ENCODE peak calls at places on chromosomes 1 and 21, in ten cellular contexts. O is breast epithelium, J is esophagus muscularis mucosa, S is HCT116, A is transverse colon, U is SK-N-SH, Z is K562, C is sigmoid colon, K is prostate gland, E is stomach. X is an unnamed sample.

GRCh38 chr1:42990757-42991346 is 32.2 kb upstream of the SLC2A1 start:
- DNase-seq in O (no peak), J (no peak), S (no peak), A (no peak), U (no peak), Z (no peak), C (no peak), K (no peak), E (no peak), X (no peak)

GRCh38 chr1:58968360-58968952 is 184.6 kb upstream of the JUN start:
- DNase-seq in O (peak; percentile 70), J (no peak), S (no peak), A (peak; percentile 72), U (peak; percentile 29), Z (peak; percentile 76), C (peak; percentile 94), K (peak; percentile 78), E (peak; percentile 87), X (no peak)

GRCh38 chr1:21507511-21508270 is 1.5 kb upstream of the ALPL start:
- DNase-seq in O (no peak), J (no peak), S (no peak), A (no peak), U (no peak), Z (no peak), C (no peak), K (no peak), E (no peak), X (no peak)

GRCh38 chr1:54016343-54017282 is 1.4 kb downstream of the LDLRAD1 start:
- DNase-seq in O (peak; percentile 74), J (peak; percentile 85), S (peak; percentile 82), A (peak; percentile 60), U (peak; percentile 17), Z (peak; percentile 24), C (no peak), K (peak; percentile 88), E (peak; percentile 71), X (peak; percentile 36)

GRCh38 chr1:22700121-22700520 is 10.5 kb upstream of the EPHB2 start:
- DNase-seq in O (no peak), J (no peak), S (no peak), A (no peak), U (no peak), Z (no peak), C (no peak), K (no peak), E (no peak), X (no peak)

GRCh38 chr1:221336141-221336540 is 405.7 kb downstream of the DUSP10 start:
- DNase-seq in O (no peak), J (no peak), S (no peak), A (no peak), U (no peak), Z (no peak), C (no peak), K (no peak), E (no peak), X (no peak)

GRCh38 chr1:168482106-168482505 is 61.7 kb downstream of the XCL2 start:
- DNase-seq in O (no peak), J (no peak), S (no peak), A (no peak), U (no peak), Z (peak; percentile 15), C (no peak), K (no peak), E (no peak), X (peak; percentile 68)

GRCh38 chr1:9229549-9229948 is 5.0 kb upstream of the H6PD start:
- DNase-seq in O (no peak), J (no peak), S (no peak), A (no peak), U (no peak), Z (no peak), C (no peak), K (no peak), E (no peak), X (no peak)

GRCh38 chr1:42979888-42980800 is 21.5 kb upstream of the SLC2A1 start:
- DNase-seq in O (no peak), J (no peak), S (no peak), A (peak; percentile 72), U (no peak), Z (no peak), C (no peak), K (no peak), E (no peak), X (no peak)

GRCh38 chr1:7040969-7041368 is 255.7 kb downstream of the CAMTA1 start:
- DNase-seq in O (no peak), J (no peak), S (no peak), A (no peak), U (peak; percentile 11), Z (no peak), C (no peak), K (no peak), E (no peak), X (no peak)

GRCh38 chr1:212158912-212159796 is 123.6 kb downstream of the DTL start:
- DNase-seq in O (no peak), J (no peak), S (no peak), A (no peak), U (no peak), Z (peak; percentile 69), C (no peak), K (no peak), E (peak; percentile 64), X (no peak)

GRCh38 chr1:212164095-212164872 is 120.9 kb upstream of the PPP2R5A start:
- DNase-seq in O (no peak), J (no peak), S (no peak), A (no peak), U (no peak), Z (no peak), C (no peak), K (no peak), E (no peak), X (no peak)

GRCh38 chr1:212161231-212161781 is 123.9 kb upstream of the PPP2R5A start:
- DNase-seq in O (peak; percentile 37), J (no peak), S (peak; percentile 13), A (no peak), U (no peak), Z (peak; percentile 47), C (no peak), K (no peak), E (no peak), X (no peak)

GRCh38 chr1:212166296-212167039 is 118.7 kb upstream of the PPP2R5A start:
- DNase-seq in O (no peak), J (no peak), S (no peak), A (no peak), U (no peak), Z (no peak), C (no peak), K (no peak), E (no peak), X (no peak)

DNA sequence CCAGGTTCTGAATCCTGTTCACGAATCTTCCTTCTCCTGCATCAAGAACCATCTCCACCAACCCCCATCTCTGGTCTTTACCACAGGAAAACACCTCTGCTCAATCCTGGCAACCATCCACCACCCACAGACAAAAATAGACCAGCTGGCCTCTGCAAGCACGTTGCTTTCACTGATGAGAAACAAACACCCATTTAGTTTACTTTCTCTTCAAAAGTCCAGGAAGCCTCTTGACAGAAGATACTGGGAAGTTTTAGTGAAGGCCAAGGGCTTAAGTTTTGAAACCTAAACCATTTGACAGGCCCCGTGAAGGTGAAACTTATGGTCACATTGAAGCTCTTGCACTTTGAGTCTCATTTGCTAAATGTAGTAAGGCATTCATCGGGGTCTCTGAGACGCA is 122.6 kb upstream of the PPP2R5A start:
- DNase-seq in O (no peak), J (no peak), S (no peak), A (no peak), U (no peak), Z (peak; percentile 47), C (peak; percentile 77), K (peak; percentile 11), E (peak; percentile 61), X (no peak)
- TF ChIP-seq POLR2AphosphoS5 in O (no peak), J (no peak), S (no peak), A (no peak), U (no peak), Z (no peak), C (peak; percentile 45), K (no peak), E (no peak), X (no peak)

DNA sequence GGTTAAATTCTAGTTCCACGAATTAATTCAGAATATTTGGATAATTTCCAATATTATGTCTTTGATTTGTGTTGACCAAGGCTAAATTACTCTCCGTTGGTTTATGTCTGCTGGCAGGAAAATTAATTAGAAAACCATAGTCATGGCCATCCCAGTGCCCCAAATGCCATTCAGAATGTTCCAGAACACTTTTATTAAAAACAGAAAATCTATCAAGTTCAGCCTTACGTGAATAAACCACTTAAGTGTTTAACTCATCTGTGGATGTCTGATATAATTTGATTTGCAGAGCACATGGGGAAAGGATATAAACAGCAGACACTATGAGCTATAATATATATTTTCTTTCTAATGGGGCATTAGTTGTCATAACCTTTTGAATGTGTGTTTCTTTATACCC is 480.7 kb downstream of the MRPL39 start:
- DNase-seq in O (no peak), J (no peak), S (no peak), A (no peak), U (peak; percentile 30), Z (no peak), C (no peak), K (no peak), E (no peak), X (no peak)
- H3K4me1 ChIP-seq in O (no peaks in the 10 kb centered on the region), J (no peaks in the 10 kb centered on the region), S (no peaks in the 10 kb centered on the region), A (no peaks in the 10 kb centered on the region), U (no peaks in the 10 kb centered on the region), Z (no peaks in the 10 kb centered on the region), C (no peaks in the 10 kb centered on the region), K (no peaks in the 10 kb centered on the region), E (no peaks in the 10 kb centered on the region), X (no peaks in the 10 kb centered on the region)

GRCh38 chr1:62688687-62689085 is 500 bp upstream of the DOCK7 start:
- DNase-seq in O (no peak), J (no peak), S (no peak), A (no peak), U (no peak), Z (no peak), C (no peak), K (peak; percentile 10), E (no peak), X (peak; percentile 44)
- TF ChIP-seq POLR2AphosphoS5 in O (no peak), J (no peak), S (no peak), A (no peak), U (no peak), Z (no peak), C (no peak), K (no peak), E (no peak), X (no peak)

GRCh38 chr1:41878911-41879310 is 39.8 kb downstream of the HIVEP3 start:
- DNase-seq in O (no peak), J (no peak), S (no peak), A (no peak), U (no peak), Z (no peak), C (no peak), K (no peak), E (no peak), X (no peak)
- H3K4me1 ChIP-seq in O (no peaks in the 10 kb centered on the region), J (peaks cover 32% of the 10 kb centered on the region), S (peaks cover 16% of the 10 kb centered on the region), A (no peaks in the 10 kb centered on the region), U (peaks cover 13% of the 10 kb centered on the region), Z (no peaks in the 10 kb centered on the region), C (peaks cover 7% of the 10 kb centered on the region), K (peaks cover 3% of the 10 kb centered on the region), E (no peaks in the 10 kb centered on the region), X (peaks cover 30% of the 10 kb centered on the region)

GRCh38 chr1:219174672-219175564 is 1.2 kb downstream of the LYPLAL1 start:
- DNase-seq in O (peak; percentile 24), J (no peak), S (no peak), A (peak; percentile 10), U (no peak), Z (peak; percentile 45), C (no peak), K (peak; percentile 36), E (no peak), X (peak; percentile 38)
- TF ChIP-seq POLR2AphosphoS5 in O (no peak), J (peak; percentile 31), S (no peak), A (no peak), U (no peak), Z (peak; percentile 35), C (peak; percentile 4), K (peak; percentile 50), E (no peak), X (no peak)

GRCh38 chr1:87787551-87787950 is 458.9 kb downstream of the LMO4 start:
- DNase-seq in O (no peak), J (no peak), S (no peak), A (no peak), U (no peak), Z (no peak), C (no peak), K (no peak), E (no peak), X (no peak)
- H3K4me1 ChIP-seq in O (no peaks in the 10 kb centered on the region), J (no peaks in the 10 kb centered on the region), S (no peaks in the 10 kb centered on the region), A (no peaks in the 10 kb centered on the region), U (no peaks in the 10 kb centered on the region), Z (no peaks in the 10 kb centered on the region), C (no peaks in the 10 kb centered on the region), K (no peaks in the 10 kb centered on the region), E (no peaks in the 10 kb centered on the region), X (peaks cover 4% of the 10 kb centered on the region)